ENCODE peak calls at places on chromosomes 11 and 22, in nine cellular contexts. M, I, Z, N, Y, A, S, P and C are unnamed samples.

GRCh38 chr11:64230985-64231365 is 627 bp downstream of the DNAJC4 start:
- DNase-seq in M (no peak), I (no peak), Z (no peak), N (no peak), Y (no peak), A (no peak), S (no peak), P (no peak), C (no peak)

GRCh38 chr11:1573077-1573846 is 1.2 kb upstream of the DUSP8 start:
- DNase-seq in M (peak), I (no peak), Z (no peak), N (no peak), Y (peak), A (no peak), S (peak), P (no peak), C (no peak)

GRCh38 chr11:60378359-60378758 is at the start of gene MS4A7:
- DNase-seq in M (no peak), I (no peak), Z (no peak), N (peak), Y (peak), A (peak), S (peak), P (peak), C (no peak)

GRCh38 chr22:48592931-48593330 is 1234.7 kb downstream of the BRD1 start:
- DNase-seq in M (no peak), I (no peak), Z (no peak), N (no peak), Y (no peak), A (peak), S (no peak), P (no peak), C (no peak)

GRCh38 chr11:13384837-13385417 is 78.1 kb downstream of the BTBD10 start:
- DNase-seq in M (peak), I (no peak), Z (no peak), N (no peak), Y (peak), A (no peak), S (peak), P (no peak), C (peak)

GRCh38 chr11:12769834-12770345 is 95.7 kb downstream of the TEAD1 start:
- DNase-seq in M (no peak), I (no peak), Z (no peak), N (no peak), Y (no peak), A (no peak), S (no peak), P (no peak), C (no peak)

GRCh38 chr11:15493066-15493465 is 378.3 kb downstream of the INSC start:
- DNase-seq in M (no peak), I (no peak), Z (no peak), N (no peak), Y (no peak), A (no peak), S (no peak), P (no peak), C (no peak)

GRCh38 chr22:45164217-45165123 is 745 bp downstream of the NUP50 start:
- DNase-seq in M (peak), I (peak), Z (no peak), N (peak), Y (peak), A (peak), S (peak), P (no peak), C (peak)